ENCODE peak calls at places on chromosome 5, in four cellular contexts. H, I, G and N are unnamed samples.

GRCh38 chr5:137997726-137998213 is 35.1 kb downstream of the FAM13B start:
- DNase-seq in H (no peak), I (no peak), G (peak), N (no peak)

GRCh38 chr5:13994606-13995336 is 50.3 kb upstream of the DNAH5 start:
- DNase-seq in H (no peak), I (no peak), G (no peak), N (no peak)

GRCh38 chr5:162929104-162929503 is 508.3 kb upstream of the CCNG1 start:
- DNase-seq in H (no peak), I (no peak), G (no peak), N (no peak)

GRCh38 chr5:74587895-74588294 is 52.6 kb downstream of the ENC1 start:
- DNase-seq in H (no peak), I (no peak), G (no peak), N (no peak)

GRCh38 chr5:160477266-160477970 is 55.8 kb downstream of the PTTG1 start:
- DNase-seq in H (no peak), I (no peak), G (no peak), N (no peak)

GRCh38 chr5:149060325-149060724 is 2.5 kb downstream of the SH3TC2 start:
- DNase-seq in H (no peak), I (peak), G (peak), N (no peak)

GRCh38 chr5:6804766-6805165 is 91.5 kb downstream of the TENT4A start:
- DNase-seq in H (no peak), I (no peak), G (peak), N (no peak)

GRCh38 chr5:89988998-89989690 is 420.4 kb downstream of the CETN3 start:
- DNase-seq in H (no peak), I (no peak), G (no peak), N (no peak)

GRCh38 chr5:153159611-153160010 is 330.9 kb upstream of the GRIA1 start:
- DNase-seq in H (no peak), I (no peak), G (no peak), N (no peak)

GRCh38 chr5:81230429-81230828 is 2.7 kb upstream of the CKMT2 start:
- DNase-seq in H (no peak), I (no peak), G (no peak), N (no peak)

GRCh38 chr5:125659316-125660071 is 763.7 kb upstream of the GRAMD2B start:
- DNase-seq in H (no peak), I (no peak), G (no peak), N (no peak)

GRCh38 chr5:176670449-176670848 is 23.2 kb downstream of the TSPAN17 start:
- DNase-seq in H (no peak), I (no peak), G (no peak), N (no peak)

GRCh38 chr5:176836811-176837706 is 26.7 kb downstream of the UNC5A start:
- DNase-seq in H (no peak), I (no peak), G (no peak), N (no peak)

GRCh38 chr5:1125030-1125357 is 13.1 kb upstream of the SLC12A7 start:
- DNase-seq in H (no peak), I (no peak), G (no peak), N (no peak)

GRCh38 chr5:29994519-29994918 is 1199.0 kb upstream of the CDH6 start:
- DNase-seq in H (no peak), I (no peak), G (no peak), N (no peak)